ENCODE peak calls at places on chromosomes 5 and 9, in eight cellular contexts. J is neural progenitor cell, K is AG09309, U is B cell, H is right lobe of liver, R is cardiac muscle cell, I is pancreas, Z is GM20000. V is an unnamed sample.

GRCh38 chr5:73946926-73947455 is 321.0 kb downstream of the ARHGEF28 start:
- DNase-seq in K (no peak), R (no peak), H (no peak), U (no peak), J (no peak), I (no peak), Z (no peak), V (no peak)

GRCh38 chr9:107819772-107820171 is 330.2 kb upstream of the KLF4 start:
- DNase-seq in U (no peak), K (no peak), R (peak; percentile 11), Z (no peak), I (no peak), J (peak; percentile 30), H (peak; percentile 57), V (no peak)

GRCh38 chr9:125496313-125496838 is 210.6 kb downstream of the MAPKAP1 start:
- DNase-seq in J (no peak), Z (no peak), K (no peak), H (no peak), U (no peak), I (no peak), R (no peak), V (no peak)

GRCh38 chr5:64972591-64972990 is 203.9 kb downstream of the CWC27 start:
- DNase-seq in R (no peak), H (no peak), U (no peak), J (no peak), I (no peak), K (no peak), Z (no peak), V (no peak)

GRCh38 chr5:179228341-179229121 is 116.7 kb downstream of the ADAMTS2 start:
- DNase-seq in I (no peak), J (peak; percentile 49), U (no peak), Z (no peak), K (no peak), R (peak; percentile 49), H (peak; percentile 41), V (no peak)

GRCh38 chr9:120791161-120791560 is 2.1 kb downstream of the FBXW2 start:
- DNase-seq in K (no peak), U (no peak), I (no peak), Z (no peak), J (no peak), R (no peak), H (no peak), V (no peak)

GRCh38 chr9:36151306-36152210 is 15.0 kb downstream of the GLIPR2 start:
- DNase-seq in J (no peak), H (peak; percentile 78), U (peak; percentile 87), K (no peak), Z (peak; percentile 74), R (no peak), I (no peak), V (peak; percentile 96)

GRCh38 chr9:28563612-28564011 is 990.3 kb upstream of the C9orf72 start:
- DNase-seq in R (no peak), J (no peak), K (no peak), Z (no peak), H (no peak), I (no peak), U (no peak), V (no peak)

GRCh38 chr9:21030389-21031035 is 928 bp downstream of the HACD4 start:
- DNase-seq in J (no peak), U (peak; percentile 36), R (no peak), H (no peak), Z (peak; percentile 78), I (no peak), K (peak; percentile 41), V (no peak)

GRCh38 chr5:102758576-102758975 is 3.5 kb downstream of the PAM start:
- DNase-seq in R (no peak), H (no peak), J (no peak), I (no peak), U (no peak), K (no peak), Z (no peak), V (no peak)

GRCh38 chr9:91089405-91090131 is 272.1 kb downstream of the AUH start:
- DNase-seq in U (no peak), R (peak; percentile 63), I (no peak), Z (peak; percentile 54), K (peak; percentile 47), H (no peak), J (peak; percentile 28), V (no peak)

DNA sequence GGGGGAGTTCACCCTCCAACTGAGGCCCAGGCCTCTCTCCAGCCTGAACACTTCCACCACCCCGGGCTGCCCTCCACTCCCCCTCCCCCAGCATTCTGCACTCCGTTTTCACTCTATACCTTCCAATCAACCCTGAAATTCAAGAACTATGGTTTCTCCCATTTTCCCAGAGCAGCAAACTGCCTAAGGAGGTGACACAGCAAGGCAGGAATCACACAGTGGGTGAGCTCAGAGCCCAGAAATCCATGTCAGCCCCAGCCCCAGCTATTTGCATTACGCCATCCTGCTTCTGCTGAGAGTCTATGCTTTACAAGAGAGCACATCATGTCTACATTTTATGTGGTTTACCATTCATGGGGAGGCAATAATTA is 12.0 kb downstream of the MSX2 start:
- DNase-seq in Z (no peak), K (peak; percentile 72), J (no peak), I (no peak), H (no peak), U (no peak), R (no peak), V (no peak)
- TF ChIP-seq CTCF in Z (no peak), K (no peak), J (no peak), I (no peak), H (no peak), U (no peak), R (no peak), V (no peak)

GRCh38 chr5:14735944-14736343 is 71.4 kb downstream of the OTULIN start:
- DNase-seq in J (no peak), R (no peak), H (peak; percentile 83), I (no peak), K (no peak), U (no peak), Z (no peak), V (no peak)
- TF ChIP-seq CTCF in J (no peak), R (no peak), H (no peak), I (no peak), K (no peak), U (no peak), Z (no peak), V (no peak)

GRCh38 chr9:114282507-114282906 is 40.4 kb upstream of the ORM1 start:
- DNase-seq in U (no peak), K (no peak), J (no peak), Z (no peak), I (no peak), R (no peak), H (peak; percentile 2), V (peak; percentile 24)

GRCh38 chr9:114281421-114282103 is 41.3 kb upstream of the ORM1 start:
- DNase-seq in J (no peak), R (no peak), U (no peak), I (no peak), Z (no peak), H (peak; percentile 21), K (no peak), V (no peak)

GRCh38 chr9:114283551-114284111 is 39.3 kb upstream of the ORM1 start:
- DNase-seq in R (no peak), Z (no peak), H (peak; percentile 31), I (no peak), K (no peak), U (no peak), J (no peak), V (peak; percentile 43)

GRCh38 chr9:114282104-114282485 is 40.8 kb upstream of the ORM1 start:
- DNase-seq in H (peak; percentile 36), U (no peak), R (no peak), J (no peak), K (no peak), I (no peak), Z (no peak), V (peak; percentile 19)

DNA sequence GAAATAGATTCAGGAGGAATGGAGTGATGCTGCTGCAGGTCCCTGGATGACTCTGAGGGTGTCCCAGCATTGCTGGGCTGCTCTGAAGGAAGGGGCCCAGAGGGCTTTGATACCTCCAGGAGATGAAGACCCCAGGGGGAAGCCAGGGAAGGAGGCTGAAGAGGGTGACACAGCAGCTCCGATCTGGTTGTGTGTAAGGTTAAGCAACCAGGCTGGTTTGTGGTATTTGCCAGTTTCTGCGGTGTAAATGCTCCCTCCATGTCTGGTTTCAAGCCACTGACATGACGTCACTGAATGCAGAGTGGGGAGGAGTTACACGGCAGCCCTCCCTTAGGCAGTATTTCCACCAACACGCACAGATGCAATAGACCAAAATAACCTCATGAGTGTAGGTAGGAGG is 40.0 kb upstream of the ORM1 start:
- DNase-seq in H (peak; percentile 11), R (no peak), I (no peak), Z (no peak), U (no peak), J (no peak), K (peak; percentile 90), V (peak; percentile 32)
- TF ChIP-seq CTCF in H (no peak), R (no peak), I (no peak), Z (no peak), U (no peak), J (no peak), K (no peak), V (no peak)

GRCh38 chr5:132461671-132462070 is 28.9 kb downstream of the IRF1 start:
- DNase-seq in R (no peak), I (no peak), U (no peak), H (no peak), Z (no peak), J (no peak), K (no peak), V (no peak)

GRCh38 chr5:132460835-132461230 is 29.7 kb downstream of the IRF1 start:
- DNase-seq in U (no peak), I (no peak), H (no peak), J (no peak), Z (no peak), R (no peak), K (no peak), V (no peak)

GRCh38 chr5:132461235-132461634 is 29.3 kb downstream of the IRF1 start:
- DNase-seq in K (no peak), I (no peak), Z (no peak), U (no peak), H (no peak), J (no peak), R (no peak), V (no peak)

GRCh38 chr5:132459031-132459982 is 31.3 kb downstream of the IRF1 start:
- DNase-seq in Z (no peak), I (no peak), J (no peak), U (no peak), H (peak; percentile 64), R (no peak), K (peak; percentile 48), V (no peak)

DNA sequence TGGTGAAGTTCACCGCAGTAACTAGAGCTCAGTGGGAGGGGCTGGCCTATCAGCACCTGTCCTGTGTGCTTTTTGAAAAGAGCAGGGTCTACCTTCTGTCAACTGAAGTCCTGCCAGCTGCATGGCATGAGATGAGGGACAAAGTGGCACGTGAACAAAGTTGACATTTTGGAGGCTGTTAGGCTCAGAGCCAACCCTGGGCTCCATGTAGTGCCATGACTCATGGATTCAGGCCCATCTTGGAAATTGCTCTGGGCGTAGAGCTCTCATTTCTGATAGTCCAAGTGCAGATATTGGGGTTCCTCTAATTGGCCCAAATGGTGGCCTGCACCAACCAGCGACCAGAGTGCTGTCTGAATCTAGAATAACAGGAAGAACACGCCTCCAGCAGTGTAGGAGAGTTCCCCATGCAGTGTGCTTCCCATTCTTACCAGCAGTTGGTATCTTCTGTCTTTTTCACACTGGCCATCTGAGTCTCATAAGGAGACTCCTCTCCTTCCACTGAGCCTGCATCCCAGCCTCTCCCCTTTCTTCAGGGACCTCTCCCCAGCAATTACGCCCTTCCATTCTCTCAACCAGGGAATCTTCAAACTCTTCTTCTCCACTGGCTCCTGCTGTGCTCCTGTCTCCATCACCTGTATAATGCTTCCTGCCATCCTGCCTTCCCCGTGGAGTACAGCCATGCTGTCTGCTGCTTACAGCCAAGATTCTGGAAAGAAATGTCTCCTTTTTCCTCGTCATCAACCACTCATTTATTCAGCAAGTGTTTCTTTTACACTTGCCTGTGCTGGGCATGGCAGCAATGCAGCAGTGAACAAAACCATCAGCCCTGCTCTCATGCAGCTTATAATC is 30.4 kb downstream of the IRF1 start:
- DNase-seq in J (no peak), U (no peak), K (no peak), R (no peak), I (no peak), H (peak; percentile 86), Z (no peak), V (peak; percentile 83)
- TF ChIP-seq CTCF in J (no peak), U (peak; percentile 26), K (peak; percentile 15), R (peak; percentile 9), I (no peak), H (peak; percentile 47), Z (no peak), V (peak; percentile 66)